ENCODE peak calls at places on chromosomes 5 and 9, in four cellular contexts. D is IMR-90, F is H9, U is H1. O is an unnamed sample.

GRCh38 chr5:171155621-171156020 is 153.4 kb upstream of the TLX3 start:
- DNase-seq in F (no peak), D (peak; percentile 38), U (no peak), O (no peak)

GRCh38 chr9:101029300-101030021 is 934 bp downstream of the PLPPR1 start:
- DNase-seq in D (no peak), F (no peak), U (no peak), O (peak; percentile 2)

GRCh38 chr5:137836301-137836700 is 31.4 kb upstream of the MYOT start:
- DNase-seq in D (no peak), U (no peak), F (no peak), O (peak; percentile 77)

GRCh38 chr5:109558364-109558763 is 131.4 kb upstream of the MAN2A1 start:
- DNase-seq in F (no peak), D (no peak), U (no peak), O (no peak)

GRCh38 chr5:91978221-91978882 is 595.2 kb upstream of the ARRDC3 start:
- DNase-seq in U (no peak), D (no peak), F (no peak), O (no peak)

GRCh38 chr5:73823508-73823925 is 197.5 kb downstream of the ARHGEF28 start:
- DNase-seq in D (peak; percentile 48), U (no peak), F (no peak), O (peak; percentile 3)

GRCh38 chr9:114696814-114697544 is 15.0 kb upstream of the TEX48 start:
- DNase-seq in F (no peak), D (peak; percentile 62), U (no peak), O (no peak)

GRCh38 chr5:177131711-177132503 is 1.7 kb upstream of the NSD1 start:
- DNase-seq in F (peak; percentile 64), U (peak; percentile 76), D (no peak), O (peak; percentile 70)

GRCh38 chr9:84374516-84374915 is 34.0 kb upstream of the SLC28A3 start:
- DNase-seq in D (no peak), U (no peak), F (no peak), O (no peak)

GRCh38 chr5:127029513-127030258 is 672 bp downstream of the MARCHF3 start:
- DNase-seq in U (peak; percentile 73), F (peak; percentile 77), D (peak; percentile 65), O (peak; percentile 88)

GRCh38 chr5:151174612-151175101 is 17.1 kb upstream of the ANXA6 start:
- DNase-seq in F (peak; percentile 93), D (no peak), U (no peak), O (peak; percentile 30)

GRCh38 chr5:102988459-102988858 is 131.5 kb downstream of the GIN1 start:
- DNase-seq in U (no peak), F (no peak), D (no peak), O (no peak)

GRCh38 chr9:127417130-127418036 is 6.8 kb upstream of the ZNF79 start:
- DNase-seq in U (no peak), D (peak; percentile 78), F (no peak), O (no peak)

GRCh38 chr9:16515207-16515606 is 355.3 kb downstream of the BNC2 start:
- DNase-seq in U (no peak), F (peak; percentile 46), D (peak; percentile 25), O (peak; percentile 58)

DNA sequence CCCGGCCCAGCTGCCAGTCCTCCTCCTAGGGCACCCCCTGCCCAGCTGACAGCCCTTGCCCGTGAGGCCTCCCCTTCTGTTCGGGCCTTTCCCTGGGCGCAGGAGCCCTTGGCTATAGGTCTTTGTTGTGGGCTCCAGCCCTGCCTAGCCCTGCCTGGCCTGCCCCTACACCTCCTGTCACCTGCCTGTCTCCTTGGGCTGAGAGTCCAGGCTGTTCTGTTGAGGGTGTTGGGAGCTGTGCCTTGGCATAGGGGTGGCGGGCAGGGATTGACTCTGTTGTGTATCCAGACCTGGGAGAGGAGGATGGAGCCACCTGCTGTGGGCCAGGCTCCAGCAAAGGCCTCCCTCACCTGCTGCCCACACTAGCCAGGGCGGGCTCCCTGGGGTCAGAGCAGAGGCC is 11.6 kb downstream of the FCN2 start:
- DNase-seq in U (no peak), D (no peak), F (no peak), O (no peak)
- H4K5ac ChIP-seq in U (no peak overlapping the region), D (no peak overlapping the region), F (no peak overlapping the region), O (no peak overlapping the region)

GRCh38 chr9:133132174-133132573 is 11.1 kb upstream of the RALGDS start:
- DNase-seq in D (no peak), F (no peak), U (no peak), O (no peak)
- H3K4me2 ChIP-seq in D (no peak overlapping the region), F (no peak overlapping the region), U (no peak overlapping the region), O (no peak overlapping the region)

GRCh38 chr9:79711874-79712273 is 140.1 kb downstream of the TLE4 start:
- DNase-seq in D (no peak), U (no peak), F (no peak), O (no peak)
- H4K5ac ChIP-seq in D (no peak overlapping the region), U (no peak overlapping the region), F (no peak overlapping the region), O (no peak overlapping the region)

DNA sequence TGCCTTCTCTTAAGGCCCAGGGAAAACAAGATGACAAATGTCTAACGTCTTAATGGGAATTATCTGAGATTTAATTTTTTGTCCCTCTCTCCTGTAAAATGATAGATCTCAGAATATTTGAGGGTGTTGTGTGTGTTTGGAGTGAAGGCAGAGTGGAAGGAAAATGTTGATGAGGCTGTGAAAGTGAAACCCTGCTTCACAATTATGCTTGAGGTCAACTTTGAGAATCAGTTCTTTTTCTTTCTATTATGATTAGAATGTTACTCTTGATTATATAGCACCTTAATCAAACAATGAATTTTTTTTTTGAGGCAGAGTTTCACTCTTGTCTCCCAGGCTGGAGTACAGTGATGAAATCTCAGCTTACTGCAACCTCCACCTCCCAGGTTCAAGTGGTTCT is 5.5 kb upstream of the LOX start:
- DNase-seq in U (no peak), D (no peak), F (no peak), O (no peak)
- H3K4me2 ChIP-seq in U (no peak overlapping the region), D (peak overlapping the region; percentile 38), F (no peak overlapping the region), O (no peak overlapping the region)